ENCODE peak calls at places on chromosomes 5 and 9, in five cellular contexts. A, X, C, K and V are unnamed samples.

GRCh38 chr9:110427497-110428104 is 89.9 kb upstream of the TXNDC8 start:
- DNase-seq in A (peak), X (peak), C (peak), K (peak), V (peak)

GRCh38 chr9:106207298-106207697 is 513.0 kb downstream of the TMEM38B start:
- DNase-seq in A (no peak), X (no peak), C (no peak), K (no peak), V (no peak)

GRCh38 chr5:175663191-175664184 is 5.6 kb downstream of the HRH2 start:
- DNase-seq in A (no peak), X (no peak), C (no peak), K (no peak), V (no peak)

GRCh38 chr5:176541338-176542134 is 4.3 kb upstream of the RNF44 start:
- DNase-seq in A (peak), X (peak), C (no peak), K (peak), V (peak)

GRCh38 chr9:77015291-77016048 is 4.0 kb upstream of the FOXB2 start:
- DNase-seq in A (no peak), X (peak), C (no peak), K (no peak), V (no peak)

GRCh38 chr9:94734054-94734754 is 7.7 kb downstream of the AOPEP start:
- DNase-seq in A (no peak), X (no peak), C (no peak), K (no peak), V (no peak)

GRCh38 chr5:45623855-45624254 is 72.3 kb downstream of the HCN1 start:
- DNase-seq in A (no peak), X (no peak), C (no peak), K (peak), V (no peak)

GRCh38 chr5:132500244-132500930 is 9.8 kb upstream of the IRF1 start:
- DNase-seq in A (peak), X (no peak), C (no peak), K (no peak), V (no peak)

GRCh38 chr9:26112724-26113123 is 434.5 kb upstream of the TUSC1 start:
- DNase-seq in A (no peak), X (no peak), C (peak), K (peak), V (peak)

GRCh38 chr9:129834489-129835127 is 467 bp downstream of the C9orf78 start:
- DNase-seq in A (no peak), X (no peak), C (peak), K (peak), V (no peak)

GRCh38 chr5:129904102-129904666 is at the start of gene CHSY3:
- DNase-seq in A (peak), X (peak), C (peak), K (peak), V (peak)

GRCh38 chr9:108815156-108815555 is 40.6 kb downstream of the ACTL7B start:
- DNase-seq in A (no peak), X (peak), C (no peak), K (peak), V (peak)

GRCh38 chr5:14038341-14038959 is 94.0 kb upstream of the DNAH5 start:
- DNase-seq in A (peak), X (no peak), C (peak), K (peak), V (peak)

GRCh38 chr9:3277200-3277599 is 248.6 kb downstream of the RFX3 start:
- DNase-seq in A (no peak), X (no peak), C (no peak), K (no peak), V (no peak)

GRCh38 chr5:140310434-140310833 is 7.5 kb upstream of the PFDN1 start:
- DNase-seq in A (peak), X (no peak), C (peak), K (peak), V (no peak)

GRCh38 chr5:14718778-14719177 is 54.3 kb downstream of the OTULIN start:
- DNase-seq in A (no peak), X (no peak), C (no peak), K (no peak), V (no peak)

GRCh38 chr5:35644543-35644942 is 26.9 kb downstream of the SPEF2 start:
- DNase-seq in A (no peak), X (peak), C (no peak), K (no peak), V (peak)

GRCh38 chr5:91151947-91152346 is 231.2 kb downstream of the ARRDC3 start:
- DNase-seq in A (peak), X (no peak), C (peak), K (peak), V (peak)

GRCh38 chr9:5639816-5640215 is 10.9 kb downstream of the RIC1 start:
- DNase-seq in A (no peak), X (no peak), C (no peak), K (no peak), V (no peak)

DNA sequence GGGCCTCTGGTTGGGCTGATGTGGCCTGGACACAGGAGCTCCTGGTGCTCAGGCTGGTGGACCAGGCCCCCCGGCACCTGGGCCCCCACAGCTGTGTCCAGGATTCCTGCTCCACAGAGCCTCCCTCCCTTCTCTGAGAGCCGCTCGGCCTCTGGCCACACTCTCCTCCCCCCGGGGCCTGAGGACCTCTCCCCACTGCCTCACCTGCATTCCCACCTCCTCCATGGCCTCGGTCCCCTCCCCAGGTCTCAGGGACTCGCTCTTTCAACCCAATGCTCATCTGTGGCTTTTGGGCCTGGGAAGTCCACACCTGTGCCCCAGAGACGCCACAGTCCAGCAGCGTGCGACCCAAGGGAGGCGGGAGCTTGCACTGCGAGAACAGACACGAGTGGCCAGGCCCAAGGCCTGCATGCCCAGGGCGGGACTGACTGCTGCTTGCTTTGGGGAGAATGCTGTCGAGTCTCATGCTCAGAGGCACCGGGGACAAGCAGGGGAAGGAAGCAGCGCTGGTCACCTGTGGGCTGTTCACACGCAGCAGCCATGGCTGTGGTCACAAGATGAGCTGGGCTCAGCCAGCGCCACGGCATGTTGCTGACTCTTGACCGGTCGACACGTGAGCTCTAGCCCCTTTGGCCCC is 14.6 kb downstream of the PAEP start:
- DNase-seq in A (no peak), X (no peak), C (no peak), K (no peak), V (no peak)
- H2AFZ ChIP-seq in A (no peak), X (no peak), C (no peak), K (no peak), V (no peak)

GRCh38 chr5:149450199-149450598 is 71.1 kb upstream of the IL17B start:
- DNase-seq in A (peak), X (no peak), C (peak), K (no peak), V (no peak)
- H2AFZ ChIP-seq in A (no peak), X (no peak), C (peak), K (no peak), V (peak)

DNA sequence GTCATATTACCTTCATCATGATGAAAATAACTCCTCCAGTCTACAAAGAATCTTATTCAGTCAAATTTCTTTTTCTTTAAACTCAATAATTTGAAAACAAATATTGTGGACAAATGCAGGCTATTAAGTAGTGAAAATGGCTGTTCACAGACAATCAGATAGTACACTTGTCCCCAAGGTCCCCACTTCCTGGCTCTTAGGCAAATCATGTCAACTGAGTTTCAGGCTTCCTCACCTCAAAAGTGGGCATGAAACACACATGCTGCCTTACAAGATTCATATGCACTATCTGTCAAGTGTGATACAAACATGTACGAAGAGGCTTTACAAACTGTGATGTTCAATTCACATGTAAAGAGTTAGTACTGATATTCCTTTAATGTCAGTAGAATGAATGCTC is 385.2 kb upstream of the SEMA6A start:
- DNase-seq in A (no peak), X (no peak), C (no peak), K (no peak), V (no peak)
- H2AFZ ChIP-seq in A (no peak), X (no peak), C (no peak), K (no peak), V (no peak)

GRCh38 chr5:143986567-143987242 is 174.7 kb downstream of the HMHB1 start:
- DNase-seq in A (peak), X (no peak), C (peak), K (no peak), V (no peak)

GRCh38 chr5:143987751-143988560 is 176.0 kb downstream of the HMHB1 start:
- DNase-seq in A (no peak), X (no peak), C (no peak), K (no peak), V (no peak)

GRCh38 chr5:143987264-143987663 is 175.3 kb downstream of the HMHB1 start:
- DNase-seq in A (no peak), X (no peak), C (no peak), K (no peak), V (no peak)

GRCh38 chr5:143992461-143992860 is 178.0 kb downstream of the YIPF5 start:
- DNase-seq in A (no peak), X (no peak), C (no peak), K (no peak), V (no peak)
- H2AFZ ChIP-seq in A (no peak), X (no peak), C (no peak), K (no peak), V (no peak)

GRCh38 chr5:136667789-136668188 is 302.4 kb upstream of the TRPC7 start:
- DNase-seq in A (no peak), X (no peak), C (no peak), K (no peak), V (no peak)
- H2AFZ ChIP-seq in A (no peak), X (no peak), C (no peak), K (no peak), V (no peak)